ENCODE peak calls at places on chromosomes 7 and 10, in ten cellular contexts. X, G, R, H, C, N, Q, A, Y and P are unnamed samples.

GRCh38 chr7:5528071-5528814 is 104.6 kb upstream of the TNRC18 start:
- DNase-seq in X (no peak), G (no peak), R (peak; percentile 51), H (peak; percentile 71), C (peak; percentile 39), N (peak; percentile 58), Q (no peak), A (no peak), Y (peak; percentile 65), P (no peak)

GRCh38 chr10:45000138-45000763 is 472 bp upstream of the ZNF22 start:
- DNase-seq in X (no peak), G (no peak), R (peak; percentile 98), H (no peak), C (no peak), N (no peak), Q (no peak), A (peak; percentile 80), Y (no peak), P (no peak)

GRCh38 chr10:74825033-74825370 is 1.4 kb upstream of the KAT6B start:
- DNase-seq in X (peak; percentile 66), G (no peak), R (no peak), H (no peak), C (peak; percentile 65), N (peak; percentile 35), Q (peak; percentile 31), A (no peak), Y (no peak), P (no peak)

GRCh38 chr7:100875356-100875751 is 451 bp downstream of the SRRT start:
- DNase-seq in X (no peak), G (peak; percentile 40), R (no peak), H (no peak), C (no peak), N (peak; percentile 39), Q (no peak), A (no peak), Y (no peak), P (no peak)

GRCh38 chr7:36527549-36527913 is 137.9 kb downstream of the ANLN start:
- DNase-seq in X (no peak), G (no peak), R (no peak), H (no peak), C (no peak), N (no peak), Q (no peak), A (no peak), Y (no peak), P (no peak)

GRCh38 chr7:157445956-157446295 is 109.1 kb downstream of the DNAJB6 start:
- DNase-seq in X (no peak), G (no peak), R (no peak), H (no peak), C (no peak), N (no peak), Q (no peak), A (no peak), Y (no peak), P (no peak)

GRCh38 chr10:122727426-122727825 is 27.8 kb upstream of the C10orf120 start:
- DNase-seq in X (no peak), G (no peak), R (no peak), H (no peak), C (no peak), N (no peak), Q (no peak), A (no peak), Y (no peak), P (no peak)

GRCh38 chr7:109915670-109916069 is 1175.3 kb upstream of the LRRN3 start:
- DNase-seq in X (no peak), G (no peak), R (no peak), H (no peak), C (no peak), N (no peak), Q (no peak), A (no peak), Y (no peak), P (no peak)

GRCh38 chr10:102802920-102803534 is 34.2 kb downstream of the CYP17A1 start:
- DNase-seq in X (no peak), G (no peak), R (peak; percentile 99), H (peak; percentile 92), C (no peak), N (peak; percentile 97), Q (no peak), A (peak; percentile 94), Y (no peak), P (no peak)

GRCh38 chr10:72435570-72435969 is 80.9 kb upstream of the DNAJB12 start:
- DNase-seq in X (no peak), G (no peak), R (no peak), H (no peak), C (no peak), N (no peak), Q (no peak), A (no peak), Y (no peak), P (no peak)

GRCh38 chr10:97399843-97400545 is 1.1 kb downstream of the RRP12 start:
- DNase-seq in X (peak; percentile 42), G (peak; percentile 56), R (peak; percentile 85), H (peak; percentile 68), C (no peak), N (peak; percentile 66), Q (peak; percentile 77), A (peak; percentile 81), Y (peak; percentile 32), P (peak; percentile 57)

GRCh38 chr10:26869528-26869927 is 8.8 kb upstream of the ABI1 start:
- DNase-seq in X (no peak), G (peak; percentile 26), R (peak; percentile 4), H (no peak), C (no peak), N (no peak), Q (no peak), A (no peak), Y (no peak), P (no peak)

GRCh38 chr7:70017371-70017770 is 419.1 kb downstream of the AUTS2 start:
- DNase-seq in X (no peak), G (no peak), R (no peak), H (no peak), C (no peak), N (no peak), Q (no peak), A (no peak), Y (no peak), P (no peak)

GRCh38 chr7:29929018-29929807 is 60.4 kb downstream of the SCRN1 start:
- DNase-seq in X (no peak), G (no peak), R (no peak), H (no peak), C (no peak), N (no peak), Q (no peak), A (no peak), Y (no peak), P (no peak)

GRCh38 chr10:104766341-104766740 is 125.3 kb downstream of the SORCS3 start:
- DNase-seq in X (no peak), G (no peak), R (peak; percentile 0), H (no peak), C (peak; percentile 13), N (peak; percentile 3), Q (no peak), A (peak; percentile 91), Y (no peak), P (peak; percentile 67)

GRCh38 chr7:16604054-16604453 is 41.5 kb downstream of the ANKMY2 start:
- DNase-seq in X (no peak), G (peak; percentile 10), R (peak; percentile 45), H (peak; percentile 13), C (no peak), N (peak; percentile 42), Q (no peak), A (no peak), Y (no peak), P (no peak)

GRCh38 chr7:91182819-91183405 is 81.3 kb upstream of the FZD1 start:
- DNase-seq in X (no peak), G (no peak), R (peak; percentile 96), H (peak; percentile 95), C (no peak), N (peak; percentile 97), Q (no peak), A (peak; percentile 72), Y (no peak), P (no peak)

GRCh38 chr10:112794201-112794600 is 155.8 kb upstream of the TCF7L2 start:
- DNase-seq in X (no peak), G (no peak), R (no peak), H (no peak), C (no peak), N (no peak), Q (no peak), A (no peak), Y (no peak), P (no peak)